ENCODE peak calls at places on chromosomes 4 and X, in four cellular contexts. O is activated naive CD8-positive, alpha-beta T cell treated with anti-CD3 and anti-CD28 coated beads, Interleukin-2, amount 50 U/mL, for 24 hours; I is NCI-H774; B is stimulated activated CD8-positive, alpha-beta memory T cell treated with anti-CD3 and anti-CD28 coated beads, Interleukin-12 subunit alpha, Interleukin-12 subunit beta, amount 100 ng/mL, for 1 hour. T is an unnamed sample.
A peak's percentile ranks its signal among the peaks of the same experiment; 100 is the strongest.

GRCh38 chrX:100819534-100819836 is 706 bp upstream of the CSTF2 start:
- DNase-seq in B (no peak), O (peak; percentile 39), I (no peak), T (no peak)

GRCh38 chr4:8920289-8920965 is 48.8 kb upstream of the HMX1 start:
- DNase-seq in O (no peak), I (no peak), B (no peak), T (no peak)

GRCh38 chrX:13691845-13692334 is 3.0 kb downstream of the RAB9A start:
- DNase-seq in I (no peak), B (no peak), O (no peak), T (no peak)

GRCh38 chrX:3711331-3711917 is 2.0 kb downstream of the PRKX start:
- DNase-seq in O (peak; percentile 20), B (no peak), I (no peak), T (no peak)

GRCh38 chr4:114267976-114268375 is 288.5 kb upstream of the ARSJ start:
- DNase-seq in O (no peak), I (no peak), B (no peak), T (no peak)

GRCh38 chr4:152605641-152606304 is 69.9 kb upstream of the FBXW7 start:
- DNase-seq in B (no peak), I (no peak), O (no peak), T (peak; percentile 29)

GRCh38 chr4:81466841-81467671 is 4.7 kb downstream of the RASGEF1B start:
- DNase-seq in O (peak; percentile 76), B (peak; percentile 59), I (peak; percentile 67), T (peak; percentile 82)

GRCh38 chrX:68945603-68946228 is 116.9 kb downstream of the EFNB1 start:
- DNase-seq in B (no peak), I (no peak), O (no peak), T (no peak)

GRCh38 chrX:17242470-17242869 is 132.5 kb upstream of the NHS start:
- DNase-seq in B (peak; percentile 1), I (peak; percentile 26), O (peak; percentile 18), T (peak; percentile 62)

T was measured in neural progenitor cell.